ENCODE peak calls at places on chromosomes 13 and 19, in nine cellular contexts. M is AG04449, K is body of pancreas, Y is K562, P is tibial nerve, X is AG09319, D is A673, N is mesothelial cell of epicardium, E is cardiac fibroblast. L is an unnamed sample.

GRCh38 chr13:91785435-91786137 is 387.2 kb downstream of the GPC5 start:
- DNase-seq in M (no peak), K (no peak), Y (no peak), P (no peak), X (no peak), D (no peak), N (no peak), E (no peak), L (no peak)

GRCh38 chr13:87459419-87459818 is 211.8 kb upstream of the SLITRK5 start:
- DNase-seq in M (no peak), K (no peak), Y (no peak), P (no peak), X (no peak), D (no peak), N (no peak), E (peak), L (no peak)

GRCh38 chr19:33864311-33864850 is 67.7 kb downstream of the KCTD15 start:
- DNase-seq in M (no peak), K (no peak), Y (no peak), P (no peak), X (no peak), D (no peak), N (peak), E (no peak), L (no peak)

GRCh38 chr19:44066305-44066704 is 5.7 kb upstream of the ZNF284 start:
- DNase-seq in M (no peak), K (no peak), Y (no peak), P (no peak), X (no peak), D (no peak), N (no peak), E (no peak), L (no peak)

GRCh38 chr13:25744176-25744575 is 307.6 kb downstream of the SHISA2 start:
- DNase-seq in M (no peak), K (no peak), Y (no peak), P (no peak), X (no peak), D (no peak), N (no peak), E (no peak), L (no peak)

GRCh38 chr13:77810430-77810829 is 108.2 kb downstream of the EDNRB start:
- DNase-seq in M (no peak), K (no peak), Y (no peak), P (no peak), X (no peak), D (peak), N (no peak), E (peak), L (peak)

GRCh38 chr13:113002206-113002821 is 33.3 kb downstream of the MCF2L start:
- DNase-seq in M (no peak), K (no peak), Y (no peak), P (no peak), X (no peak), D (peak), N (no peak), E (no peak), L (no peak)

GRCh38 chr19:55115446-55116065 is 1.9 kb downstream of the PPP1R12C start:
- DNase-seq in M (no peak), K (no peak), Y (peak), P (no peak), X (no peak), D (no peak), N (no peak), E (peak), L (no peak)

GRCh38 chr13:94674609-94675348 is 37.6 kb downstream of the SOX21 start:
- DNase-seq in M (no peak), K (peak), Y (peak), P (no peak), X (peak), D (peak), N (peak), E (peak), L (peak)

GRCh38 chr19:51368366-51369282 is at the start of gene CLDND2:
- DNase-seq in M (no peak), K (no peak), Y (peak), P (no peak), X (no peak), D (no peak), N (no peak), E (no peak), L (no peak)

GRCh38 chr19:45130888-45131615 is 29.7 kb downstream of the NKPD1 start:
- DNase-seq in M (no peak), K (no peak), Y (no peak), P (no peak), X (no peak), D (peak), N (no peak), E (no peak), L (no peak)

GRCh38 chr13:37058801-37059135 is 720 bp downstream of the SUPT20H start:
- DNase-seq in M (no peak), K (no peak), Y (peak), P (no peak), X (no peak), D (peak), N (no peak), E (no peak), L (no peak)

GRCh38 chr13:113216165-113217056 is 7.0 kb downstream of the CUL4A start:
- DNase-seq in M (no peak), K (peak), Y (peak), P (no peak), X (no peak), D (peak), N (no peak), E (peak), L (no peak)

GRCh38 chr13:114235697-114236096 is 1.0 kb downstream of the CDC16 start:
- DNase-seq in M (no peak), K (no peak), Y (no peak), P (no peak), X (no peak), D (no peak), N (no peak), E (no peak), L (no peak)

GRCh38 chr13:24167666-24168391 is 7.3 kb downstream of the SPATA13 start:
- DNase-seq in M (no peak), K (no peak), Y (no peak), P (no peak), X (no peak), D (no peak), N (no peak), E (no peak), L (no peak)

GRCh38 chr19:51341976-51342580 is at the start of gene VSIG10L:
- DNase-seq in M (no peak), K (no peak), Y (no peak), P (no peak), X (no peak), D (no peak), N (no peak), E (no peak), L (no peak)

GRCh38 chr19:18879579-18880373 is 16.2 kb downstream of the CERS1 start:
- DNase-seq in M (no peak), K (peak), Y (peak), P (no peak), X (no peak), D (peak), N (no peak), E (peak), L (no peak)

GRCh38 chr13:66546534-66547379 is 683.4 kb downstream of the PCDH9 start:
- DNase-seq in M (peak), K (no peak), Y (no peak), P (no peak), X (no peak), D (no peak), N (no peak), E (peak), L (no peak)

GRCh38 chr19:6233827-6234511 is 45.8 kb downstream of the MLLT1 start:
- DNase-seq in M (no peak), K (peak), Y (peak), P (no peak), X (no peak), D (no peak), N (no peak), E (no peak), L (no peak)

GRCh38 chr19:39927524-39928356 is 6.7 kb downstream of the FCGBP start:
- DNase-seq in M (no peak), K (no peak), Y (peak), P (no peak), X (no peak), D (no peak), N (no peak), E (no peak), L (no peak)

GRCh38 chr19:19655641-19656343 is 7.7 kb downstream of the ATP13A1 start:
- DNase-seq in M (no peak), K (no peak), Y (no peak), P (no peak), X (no peak), D (no peak), N (no peak), E (no peak), L (no peak)

GRCh38 chr19:32168606-32169005 is 176.8 kb upstream of the ZNF507 start:
- DNase-seq in M (no peak), K (no peak), Y (no peak), P (no peak), X (no peak), D (no peak), N (no peak), E (no peak), L (no peak)

GRCh38 chr13:43895940-43896339 is 16.2 kb downstream of the LACC1 start:
- DNase-seq in M (no peak), K (no peak), Y (no peak), P (no peak), X (no peak), D (no peak), N (no peak), E (no peak), L (no peak)

GRCh38 chr19:10086032-10086903 is at the start of gene SHFL:
- DNase-seq in M (no peak), K (peak), Y (peak), P (peak), X (peak), D (peak), N (peak), E (peak), L (peak)

DNA sequence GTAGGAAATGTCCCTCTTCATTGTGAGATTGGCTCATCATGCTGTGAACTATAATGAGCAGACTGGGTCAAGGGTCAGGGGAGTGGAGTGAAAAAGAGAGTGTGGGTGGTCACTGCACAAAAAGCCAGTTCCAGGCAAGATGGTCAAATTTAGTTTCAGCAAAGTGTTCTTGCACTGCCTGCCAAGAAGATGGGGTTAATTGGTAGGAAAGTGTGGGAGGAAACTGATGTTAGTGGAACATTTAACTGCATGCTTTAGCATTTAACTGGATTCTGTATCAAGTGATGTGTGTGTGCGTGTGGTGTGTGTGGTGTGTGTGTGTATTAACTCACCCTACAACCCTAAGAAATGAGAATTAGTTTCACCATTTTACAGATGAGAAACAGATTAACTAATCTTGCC is 131.6 kb downstream of the COG6 start:
- DNase-seq in M (no peak), K (no peak), Y (no peak), P (no peak), X (no peak), D (peak), N (no peak), E (no peak), L (no peak)
- TF ChIP-seq CTCF in M (no peak), K (no peak), Y (no peak), P (no peak), X (no peak), D (no peak), N (no peak), E (no peak), L (no peak)

GRCh38 chr13:101916108-101916757 is 463.8 kb downstream of the ITGBL1 start:
- DNase-seq in M (no peak), K (peak), Y (peak), P (no peak), X (no peak), D (peak), N (peak), E (peak), L (peak)
- TF ChIP-seq CTCF in M (peak), K (no peak), Y (no peak), P (no peak), X (peak), D (peak), N (no peak), E (peak), L (no peak)

GRCh38 chr19:1616396-1616795 is 11.1 kb upstream of the UQCR11 start:
- DNase-seq in M (no peak), K (no peak), Y (no peak), P (no peak), X (no peak), D (no peak), N (no peak), E (peak), L (no peak)

GRCh38 chr19:1619094-1619439 is 13.8 kb upstream of the UQCR11 start:
- DNase-seq in M (no peak), K (no peak), Y (no peak), P (no peak), X (no peak), D (no peak), N (no peak), E (no peak), L (no peak)

GRCh38 chr19:1616875-1617274 is 11.6 kb upstream of the UQCR11 start:
- DNase-seq in M (no peak), K (no peak), Y (no peak), P (no peak), X (no peak), D (peak), N (no peak), E (no peak), L (no peak)

GRCh38 chr19:1619703-1620102 is 14.4 kb upstream of the UQCR11 start:
- DNase-seq in M (no peak), K (no peak), Y (no peak), P (no peak), X (no peak), D (no peak), N (no peak), E (no peak), L (no peak)

DNA sequence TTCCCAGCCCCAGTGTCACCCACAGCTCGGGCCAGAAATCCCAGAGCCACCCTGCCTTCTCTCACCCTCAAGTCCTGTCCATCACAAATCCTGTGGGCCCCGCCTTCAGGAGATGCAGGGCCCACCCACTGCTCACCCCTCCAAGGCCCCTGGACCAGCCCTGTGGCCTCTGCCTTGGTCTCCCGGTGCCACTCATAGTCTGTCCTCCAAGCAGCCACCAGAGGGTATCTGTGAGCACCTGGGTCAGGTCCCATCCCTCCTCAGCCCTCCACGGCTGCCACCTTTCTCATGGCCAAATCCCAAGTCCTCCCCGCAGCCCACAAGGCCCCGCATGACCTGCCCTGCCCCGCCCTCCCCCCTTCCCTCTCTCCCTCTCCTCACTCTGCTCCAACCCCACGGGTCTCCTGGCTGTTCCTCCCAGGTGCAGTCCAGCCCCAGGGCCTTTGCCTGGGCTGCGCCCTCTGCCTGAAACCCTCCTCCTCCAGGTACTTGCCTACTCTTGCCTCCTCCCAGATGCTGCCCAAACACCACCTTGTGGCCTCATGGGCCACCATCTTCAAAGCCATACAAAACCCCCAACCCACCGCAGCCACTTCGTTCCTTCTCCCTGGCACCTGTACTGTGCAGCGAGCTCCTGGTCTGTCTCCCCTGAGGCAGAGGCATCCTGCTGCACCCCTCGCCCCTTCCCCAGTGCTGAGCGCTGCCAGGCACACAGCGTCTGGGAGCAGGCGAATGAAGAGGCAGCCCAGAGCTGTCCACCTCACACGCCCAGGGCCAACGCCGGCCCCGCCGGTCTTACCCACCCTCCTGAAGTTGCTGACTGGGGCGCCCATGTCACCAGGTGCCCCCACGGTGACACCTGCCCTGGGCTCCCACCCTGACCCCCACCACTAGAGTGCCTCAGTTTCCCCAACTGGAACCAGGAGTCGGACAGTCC is 13.2 kb upstream of the UQCR11 start:
- DNase-seq in M (no peak), K (peak), Y (peak), P (no peak), X (no peak), D (no peak), N (no peak), E (peak), L (peak)
- TF ChIP-seq CTCF in M (peak), K (peak), Y (peak), P (peak), X (peak), D (no peak), N (no peak), E (peak), L (peak)

GRCh38 chr19:48591021-48591420 is 15.5 kb upstream of the SPACA4 start:
- DNase-seq in M (no peak), K (no peak), Y (peak), P (no peak), X (no peak), D (peak), N (no peak), E (peak), L (no peak)
- TF ChIP-seq CTCF in M (no peak), K (no peak), Y (peak), P (no peak), X (no peak), D (no peak), N (no peak), E (no peak), L (no peak)

DNA sequence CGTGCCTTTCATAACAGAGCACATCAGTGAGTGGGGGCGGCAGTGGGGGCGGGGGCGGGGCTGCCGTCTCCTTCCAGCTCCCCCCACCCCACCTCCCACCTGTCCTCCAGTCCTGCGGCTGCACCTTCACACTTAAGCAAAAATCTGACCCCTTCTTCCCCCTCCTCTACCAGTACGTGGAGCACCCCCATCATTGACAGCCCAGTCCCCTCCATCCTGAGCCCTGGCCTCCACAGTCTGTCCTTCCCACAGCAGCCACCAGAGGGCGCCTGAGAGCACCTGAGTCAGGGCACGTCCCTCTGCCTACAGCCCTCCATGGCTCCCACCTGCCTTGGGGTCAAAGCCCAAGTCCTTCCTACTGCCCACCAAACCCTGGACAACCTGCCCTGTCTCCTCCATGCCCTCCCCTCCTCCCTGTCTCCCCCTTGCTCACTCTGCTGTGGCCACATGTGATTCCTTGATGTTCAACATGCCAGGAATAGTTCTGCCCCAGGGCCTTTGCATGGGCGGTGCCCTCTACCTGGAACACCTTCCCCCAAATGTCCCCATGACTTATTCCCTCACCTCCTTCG is 4.0 kb downstream of the EBI3 start:
- DNase-seq in M (no peak), K (peak), Y (peak), P (no peak), X (no peak), D (peak), N (peak), E (peak), L (peak)
- TF ChIP-seq CTCF in M (peak), K (peak), Y (peak), P (peak), X (peak), D (peak), N (peak), E (peak), L (peak)

GRCh38 chr13:60163525-60164471 is at the start of gene DIAPH3:
- DNase-seq in M (peak), K (peak), Y (peak), P (peak), X (peak), D (peak), N (peak), E (peak), L (peak)
- TF ChIP-seq CTCF in M (no peak), K (no peak), Y (no peak), P (no peak), X (no peak), D (no peak), N (no peak), E (no peak), L (no peak)

GRCh38 chr19:38134538-38135149 is 89.4 kb downstream of the DPF1 start:
- DNase-seq in M (no peak), K (peak), Y (peak), P (no peak), X (no peak), D (peak), N (no peak), E (peak), L (peak)
- TF ChIP-seq CTCF in M (peak), K (peak), Y (peak), P (peak), X (peak), D (peak), N (peak), E (peak), L (peak)

GRCh38 chr19:11597202-11598102 is at the start of gene ZNF627:
- DNase-seq in M (peak), K (peak), Y (peak), P (peak), X (peak), D (peak), N (peak), E (peak), L (peak)
- TF ChIP-seq CTCF in M (peak), K (peak), Y (peak), P (no peak), X (no peak), D (no peak), N (no peak), E (no peak), L (no peak)

L was measured in GM10248.